ENCODE peak calls at places on chromosomes 1 and 21, in seven cellular contexts. One of them, this sample, is unnamed.

GRCh38 chr21:28758042-28758882 is 234.4 kb downstream of the LTN1 start:
- DNase-seq in astrocyte of the hippocampus: no peak
- DNase-seq in ELF-1: no peak
- DNase-seq in fibroblast of mammary gland: peak
- DNase-seq in GM12864: no peak
- DNase-seq in NCI-H1105 treated with DMSO at 0.1 percent for 48 hours: no peak
- DNase-seq in body of pancreas: no peak
- DNase-seq in this sample: no peak

GRCh38 chr1:50955116-50955515 is 5.0 kb downstream of the FAF1 start:
- DNase-seq in ELF-1: no peak
- DNase-seq in NCI-H1105 treated with DMSO at 0.1 percent for 48 hours: no peak
- DNase-seq in GM12864: no peak
- DNase-seq in astrocyte of the hippocampus: peak
- DNase-seq in fibroblast of mammary gland: no peak
- DNase-seq in body of pancreas: no peak
- DNase-seq in this sample: no peak

GRCh38 chr1:20357796-20358195 is 67.1 kb downstream of the VWA5B1 start:
- DNase-seq in astrocyte of the hippocampus: no peak
- DNase-seq in GM12864: no peak
- DNase-seq in ELF-1: no peak
- DNase-seq in fibroblast of mammary gland: no peak
- DNase-seq in NCI-H1105 treated with DMSO at 0.1 percent for 48 hours: no peak
- DNase-seq in body of pancreas: no peak
- DNase-seq in this sample: no peak

GRCh38 chr1:39648496-39648895 is 9.1 kb upstream of the HEYL start:
- DNase-seq in body of pancreas: peak
- DNase-seq in fibroblast of mammary gland: peak
- DNase-seq in GM12864: no peak
- DNase-seq in ELF-1: no peak
- DNase-seq in astrocyte of the hippocampus: no peak
- DNase-seq in NCI-H1105 treated with DMSO at 0.1 percent for 48 hours: no peak
- DNase-seq in this sample: no peak

GRCh38 chr1:210170220-210170619 is 62.4 kb upstream of the SERTAD4 start:
- DNase-seq in ELF-1: no peak
- DNase-seq in NCI-H1105 treated with DMSO at 0.1 percent for 48 hours: no peak
- DNase-seq in GM12864: no peak
- DNase-seq in astrocyte of the hippocampus: no peak
- DNase-seq in fibroblast of mammary gland: no peak
- DNase-seq in body of pancreas: no peak
- DNase-seq in this sample: no peak

GRCh38 chr21:45551816-45552695 is 9.8 kb upstream of the SLC19A1 start:
- DNase-seq in body of pancreas: peak
- DNase-seq in GM12864: no peak
- DNase-seq in NCI-H1105 treated with DMSO at 0.1 percent for 48 hours: no peak
- DNase-seq in ELF-1: no peak
- DNase-seq in fibroblast of mammary gland: no peak
- DNase-seq in astrocyte of the hippocampus: no peak
- DNase-seq in this sample: no peak

GRCh38 chr1:159469921-159470595 is 30.5 kb downstream of the OR10J1 start:
- DNase-seq in GM12864: no peak
- DNase-seq in fibroblast of mammary gland: peak
- DNase-seq in body of pancreas: no peak
- DNase-seq in NCI-H1105 treated with DMSO at 0.1 percent for 48 hours: no peak
- DNase-seq in ELF-1: no peak
- DNase-seq in astrocyte of the hippocampus: no peak
- DNase-seq in this sample: peak

GRCh38 chr21:37855568-37856391 is 60.5 kb downstream of the KCNJ6 start:
- DNase-seq in astrocyte of the hippocampus: peak
- DNase-seq in ELF-1: no peak
- DNase-seq in body of pancreas: no peak
- DNase-seq in NCI-H1105 treated with DMSO at 0.1 percent for 48 hours: no peak
- DNase-seq in GM12864: no peak
- DNase-seq in fibroblast of mammary gland: peak
- DNase-seq in this sample: peak

GRCh38 chr1:100362821-100363466 is 10.6 kb downstream of the CDC14A start:
- DNase-seq in ELF-1: peak
- DNase-seq in body of pancreas: no peak
- DNase-seq in fibroblast of mammary gland: no peak
- DNase-seq in astrocyte of the hippocampus: peak
- DNase-seq in NCI-H1105 treated with DMSO at 0.1 percent for 48 hours: no peak
- DNase-seq in GM12864: no peak
- DNase-seq in this sample: no peak

GRCh38 chr1:234541281-234541975 is 62.4 kb upstream of the TARBP1 start:
- DNase-seq in ELF-1: no peak
- DNase-seq in astrocyte of the hippocampus: peak
- DNase-seq in body of pancreas: no peak
- DNase-seq in fibroblast of mammary gland: peak
- DNase-seq in GM12864: no peak
- DNase-seq in NCI-H1105 treated with DMSO at 0.1 percent for 48 hours: no peak
- DNase-seq in this sample: peak

GRCh38 chr1:164771568-164772350 is 212.8 kb downstream of the PBX1 start:
- DNase-seq in GM12864: no peak
- DNase-seq in NCI-H1105 treated with DMSO at 0.1 percent for 48 hours: no peak
- DNase-seq in astrocyte of the hippocampus: peak
- DNase-seq in body of pancreas: peak
- DNase-seq in ELF-1: peak
- DNase-seq in fibroblast of mammary gland: peak
- DNase-seq in this sample: peak

GRCh38 chr21:41428311-41428710 is 2.3 kb downstream of the MX1 start:
- DNase-seq in astrocyte of the hippocampus: no peak
- DNase-seq in body of pancreas: no peak
- DNase-seq in ELF-1: no peak
- DNase-seq in GM12864: no peak
- DNase-seq in fibroblast of mammary gland: no peak
- DNase-seq in NCI-H1105 treated with DMSO at 0.1 percent for 48 hours: no peak
- DNase-seq in this sample: no peak